ENCODE peak calls at places on chromosome 11, in ten cellular contexts. A, O, M, S, F, L, N, K, X and V are unnamed samples.

GRCh38 chr11:117734596-117734995 is 62.4 kb downstream of the DSCAML1 start:
- DNase-seq in M (no peak), L (no peak), O (no peak), S (no peak), K (no peak), A (no peak), F (no peak), N (no peak), X (no peak), V (no peak)

GRCh38 chr11:9264381-9265210 is 554 bp downstream of the DENND5A start:
- DNase-seq in F (peak), L (peak), X (no peak), M (peak), A (peak), O (peak), S (peak), K (peak), N (peak), V (peak)

GRCh38 chr11:128900468-128900867 is 9.3 kb downstream of the KCNJ5 start:
- DNase-seq in N (no peak), K (peak), L (no peak), X (no peak), O (no peak), A (no peak), S (no peak), F (no peak), M (peak), V (no peak)

GRCh38 chr11:133414503-133414902 is 117.8 kb downstream of the OPCML start:
- DNase-seq in M (no peak), K (no peak), A (no peak), S (no peak), F (no peak), N (no peak), L (no peak), O (no peak), X (no peak), V (no peak)

GRCh38 chr11:60786811-60787567 is 1.9 kb downstream of the MS4A10 start:
- DNase-seq in M (peak), A (peak), K (peak), L (peak), S (peak), O (peak), F (no peak), X (peak), N (peak), V (no peak)

GRCh38 chr11:73139476-73140198 is 2.5 kb downstream of the FCHSD2 start:
- DNase-seq in M (no peak), L (no peak), A (no peak), N (peak), F (no peak), O (peak), X (no peak), K (no peak), S (no peak), V (no peak)

GRCh38 chr11:76770642-76771445 is 12.3 kb upstream of the TSKU start:
- DNase-seq in M (no peak), A (peak), N (peak), S (peak), F (peak), O (peak), K (no peak), L (peak), X (peak), V (peak)

GRCh38 chr11:86047275-86047991 is 21.5 kb downstream of the PICALM start:
- DNase-seq in S (no peak), F (no peak), N (peak), O (no peak), M (no peak), X (no peak), L (no peak), A (no peak), K (no peak), V (peak)

GRCh38 chr11:121566279-121567168 is 113.8 kb upstream of the SORL1-AS1 start:
- DNase-seq in O (no peak), X (no peak), N (no peak), A (no peak), M (no peak), F (no peak), K (no peak), L (no peak), S (no peak), V (no peak)

GRCh38 chr11:118662401-118663271 is 16.8 kb downstream of the TREH start:
- DNase-seq in M (no peak), S (no peak), O (no peak), K (no peak), X (no peak), A (no peak), N (no peak), F (peak), L (no peak), V (no peak)

GRCh38 chr11:5280582-5281102 is 10.9 kb upstream of the HBE1 start:
- DNase-seq in K (peak), X (peak), A (peak), F (peak), O (peak), S (no peak), L (peak), N (peak), M (no peak), V (peak)

GRCh38 chr11:3753110-3753509 is 44.2 kb downstream of the NUP98 start:
- DNase-seq in S (no peak), F (no peak), L (no peak), A (no peak), K (no peak), M (no peak), N (no peak), X (no peak), O (no peak), V (no peak)

GRCh38 chr11:114160884-114161283 is 101.4 kb downstream of the ZBTB16 start:
- DNase-seq in L (no peak), M (no peak), N (peak), O (peak), S (no peak), X (no peak), K (peak), F (no peak), A (no peak), V (no peak)

GRCh38 chr11:36702330-36703054 is 104.5 kb upstream of the RAG2 start:
- DNase-seq in X (peak), N (peak), A (no peak), L (peak), F (peak), M (no peak), K (no peak), O (peak), S (no peak), V (peak)

GRCh38 chr11:35166369-35167360 is 27.7 kb downstream of the CD44 start:
- DNase-seq in O (peak), F (peak), A (no peak), N (peak), S (peak), K (peak), L (peak), M (no peak), X (no peak), V (peak)

GRCh38 chr11:74838188-74838587 is 89.5 kb downstream of the RNF169 start:
- DNase-seq in F (no peak), L (no peak), O (peak), N (no peak), S (no peak), K (no peak), X (no peak), M (no peak), A (no peak), V (no peak)

GRCh38 chr11:93073508-93074280 is 104.2 kb downstream of the MTNR1B start:
- DNase-seq in O (no peak), A (no peak), S (no peak), K (no peak), N (no peak), F (no peak), X (no peak), L (no peak), M (no peak), V (no peak)

GRCh38 chr11:18527512-18527911 is 770 bp upstream of the TSG101 start:
- DNase-seq in F (no peak), N (peak), L (peak), O (peak), A (no peak), K (no peak), S (no peak), X (no peak), M (no peak), V (peak)

GRCh38 chr11:35487532-35488078 is 37.8 kb downstream of the PAMR1 start:
- DNase-seq in F (peak), M (no peak), X (no peak), S (no peak), N (peak), L (peak), K (no peak), O (peak), A (no peak), V (no peak)

GRCh38 chr11:122248130-122248529 is 132.1 kb upstream of the BLID start:
- DNase-seq in O (no peak), N (no peak), M (no peak), K (no peak), X (no peak), A (no peak), L (no peak), S (no peak), F (no peak), V (no peak)

GRCh38 chr11:134223066-134223465 is 701 bp downstream of the NCAPD3 start:
- DNase-seq in F (no peak), K (no peak), O (no peak), L (no peak), A (no peak), N (no peak), S (no peak), M (no peak), X (no peak), V (no peak)

GRCh38 chr11:22432331-22433065 is 94.3 kb downstream of the SLC17A6 start:
- DNase-seq in M (no peak), A (peak), X (no peak), O (peak), L (peak), F (no peak), S (no peak), K (peak), N (peak), V (no peak)

GRCh38 chr11:67572747-67573419 is 10.7 kb upstream of the GSTP1 start:
- DNase-seq in L (peak), X (no peak), A (no peak), O (peak), N (peak), F (peak), M (peak), K (no peak), S (peak), V (peak)

GRCh38 chr11:118064956-118065355 is 11.9 kb upstream of the TMPRSS4 start:
- DNase-seq in S (no peak), O (no peak), A (no peak), F (no peak), M (no peak), X (no peak), L (no peak), K (no peak), N (no peak), V (no peak)

GRCh38 chr11:117584056-117584830 is 212.8 kb downstream of the DSCAML1 start:
- DNase-seq in M (no peak), K (no peak), X (no peak), N (no peak), O (peak), S (peak), L (peak), F (no peak), A (no peak), V (no peak)

GRCh38 chr11:117392001-117392690 is 64.5 kb downstream of the CEP164 start:
- DNase-seq in O (no peak), M (no peak), K (no peak), S (peak), X (no peak), N (no peak), L (no peak), F (no peak), A (no peak), V (no peak)

GRCh38 chr11:8834379-8834778 is 76.6 kb upstream of the AKIP1 start:
- DNase-seq in A (no peak), K (no peak), F (no peak), X (no peak), L (no peak), O (no peak), S (no peak), N (no peak), M (no peak), V (no peak)

GRCh38 chr11:8086001-8086479 is 5.0 kb downstream of the TUB start:
- DNase-seq in M (no peak), O (peak), L (no peak), X (no peak), F (no peak), S (no peak), K (no peak), A (no peak), N (peak), V (no peak)

GRCh38 chr11:27205269-27205668 is 157.7 kb downstream of the CCDC34 start:
- DNase-seq in X (no peak), N (no peak), S (no peak), F (no peak), A (no peak), L (no peak), K (no peak), O (no peak), M (no peak), V (no peak)

GRCh38 chr11:10076458-10077141 is 217.4 kb downstream of the SBF2 start:
- DNase-seq in O (peak), F (peak), M (no peak), K (no peak), S (peak), N (peak), L (peak), X (no peak), A (peak), V (no peak)

GRCh38 chr11:70159612-70160570 is 43.2 kb upstream of the FADD start:
- DNase-seq in S (no peak), L (no peak), N (peak), M (no peak), A (no peak), O (peak), K (peak), X (no peak), F (peak), V (peak)

GRCh38 chr11:64313491-64314145 is 3.7 kb downstream of the TRMT112 start:
- DNase-seq in N (peak), O (no peak), M (no peak), S (peak), A (peak), F (no peak), K (peak), L (no peak), X (no peak), V (no peak)

GRCh38 chr11:66002648-66003225 is 434 bp downstream of the BANF1 start:
- DNase-seq in N (peak), L (no peak), O (peak), A (peak), F (peak), X (no peak), M (peak), S (peak), K (no peak), V (no peak)

GRCh38 chr11:31779268-31779879 is 31.7 kb downstream of the PAX6 start:
- DNase-seq in S (no peak), O (peak), L (peak), N (peak), M (no peak), X (peak), A (no peak), K (no peak), F (no peak), V (peak)

GRCh38 chr11:47514825-47515647 is 37.9 kb downstream of the CELF1 start:
- DNase-seq in X (peak), K (no peak), L (peak), M (no peak), F (no peak), S (no peak), N (peak), A (no peak), O (peak), V (peak)

GRCh38 chr11:62547691-62548281 is 1.2 kb upstream of the AHNAK start:
- DNase-seq in X (no peak), K (no peak), N (no peak), L (no peak), F (peak), M (no peak), O (no peak), S (peak), A (no peak), V (no peak)
- H3K4me3 ChIP-seq in X (peak), K (peak), N (peak), L (peak), F (no peak), M (peak), O (peak), S (peak), A (peak), V (peak)

GRCh38 chr11:81705283-81705682 is 1028.4 kb downstream of the FAM181B start:
- DNase-seq in O (no peak), M (no peak), X (no peak), L (no peak), A (no peak), N (no peak), F (no peak), K (no peak), S (no peak), V (no peak)

GRCh38 chr11:81707881-81708280 is 1025.8 kb downstream of the FAM181B start:
- DNase-seq in L (no peak), O (no peak), K (no peak), M (no peak), A (no peak), F (no peak), S (no peak), N (no peak), X (no peak), V (no peak)
- TF ChIP-seq CTCF in L (peak), O (peak), K (no peak), M (no peak), A (no peak), F (peak), S (no peak), N (peak), X (no peak), V (no peak)

DNA sequence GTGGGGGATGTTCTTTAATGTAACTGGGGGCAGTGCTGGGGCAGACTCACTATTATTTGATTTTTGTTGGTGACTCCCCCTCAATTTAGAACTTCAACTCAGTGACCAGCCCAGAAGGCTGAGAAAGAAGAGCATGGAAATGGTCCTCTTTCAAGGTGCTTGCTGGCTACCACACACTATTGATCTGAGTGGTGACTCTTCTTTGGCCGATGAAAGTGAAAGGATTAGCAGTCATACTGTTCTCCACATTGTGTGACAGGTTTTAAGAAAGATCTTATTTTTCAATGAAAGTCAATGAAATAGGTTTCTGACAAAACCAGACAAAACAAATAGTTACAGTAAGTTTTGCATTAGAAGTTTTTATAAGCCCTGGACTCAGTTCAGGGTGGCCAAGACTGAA is 29.9 kb downstream of the NLRP14 start:
- DNase-seq in O (no peak), F (no peak), S (no peak), L (no peak), A (no peak), M (no peak), X (no peak), K (no peak), N (no peak), V (no peak)
- H3K4me3 ChIP-seq in O (no peak), F (no peak), S (no peak), L (no peak), A (no peak), M (no peak), X (no peak), K (no peak), N (no peak), V (no peak)

GRCh38 chr11:46273511-46274205 is 3.8 kb upstream of the CREB3L1 start:
- DNase-seq in M (no peak), L (no peak), S (no peak), O (peak), N (no peak), K (no peak), F (no peak), X (no peak), A (no peak), V (no peak)
- TF ChIP-seq CTCF in M (no peak), L (no peak), S (no peak), O (no peak), N (no peak), K (no peak), F (no peak), X (no peak), A (no peak), V (no peak)

GRCh38 chr11:44977493-44977984 is 26.9 kb upstream of the TP53I11 start:
- DNase-seq in S (no peak), F (peak), O (no peak), N (no peak), X (no peak), M (no peak), K (no peak), A (no peak), L (no peak), V (no peak)
- H3K4me3 ChIP-seq in S (no peak), F (no peak), O (no peak), N (no peak), X (no peak), M (no peak), K (no peak), A (no peak), L (no peak), V (no peak)

GRCh38 chr11:103619480-103619879 is 417.0 kb upstream of the DDI1 start:
- DNase-seq in F (no peak), O (no peak), N (no peak), K (no peak), M (no peak), X (no peak), S (no peak), L (no peak), A (no peak), V (no peak)
- TF ChIP-seq CTCF in F (peak), O (no peak), N (peak), K (no peak), M (no peak), X (peak), S (no peak), L (peak), A (no peak), V (peak)

GRCh38 chr11:123593570-123593969 is 60.9 kb downstream of the SCN3B start:
- DNase-seq in S (no peak), L (no peak), K (no peak), X (no peak), F (no peak), N (no peak), M (no peak), A (no peak), O (no peak), V (no peak)

GRCh38 chr11:123597859-123598258 is 56.6 kb downstream of the SCN3B start:
- DNase-seq in S (no peak), M (no peak), K (no peak), X (no peak), L (no peak), O (no peak), F (no peak), N (no peak), A (no peak), V (no peak)

GRCh38 chr11:123590296-123590912 is 64.0 kb downstream of the SCN3B start:
- DNase-seq in A (no peak), S (no peak), X (no peak), M (no peak), F (peak), N (peak), K (peak), L (peak), O (peak), V (peak)

GRCh38 chr11:123594921-123595320 is 59.5 kb downstream of the SCN3B start:
- DNase-seq in M (no peak), L (no peak), S (no peak), O (no peak), N (no peak), A (no peak), K (no peak), F (no peak), X (no peak), V (no peak)

DNA sequence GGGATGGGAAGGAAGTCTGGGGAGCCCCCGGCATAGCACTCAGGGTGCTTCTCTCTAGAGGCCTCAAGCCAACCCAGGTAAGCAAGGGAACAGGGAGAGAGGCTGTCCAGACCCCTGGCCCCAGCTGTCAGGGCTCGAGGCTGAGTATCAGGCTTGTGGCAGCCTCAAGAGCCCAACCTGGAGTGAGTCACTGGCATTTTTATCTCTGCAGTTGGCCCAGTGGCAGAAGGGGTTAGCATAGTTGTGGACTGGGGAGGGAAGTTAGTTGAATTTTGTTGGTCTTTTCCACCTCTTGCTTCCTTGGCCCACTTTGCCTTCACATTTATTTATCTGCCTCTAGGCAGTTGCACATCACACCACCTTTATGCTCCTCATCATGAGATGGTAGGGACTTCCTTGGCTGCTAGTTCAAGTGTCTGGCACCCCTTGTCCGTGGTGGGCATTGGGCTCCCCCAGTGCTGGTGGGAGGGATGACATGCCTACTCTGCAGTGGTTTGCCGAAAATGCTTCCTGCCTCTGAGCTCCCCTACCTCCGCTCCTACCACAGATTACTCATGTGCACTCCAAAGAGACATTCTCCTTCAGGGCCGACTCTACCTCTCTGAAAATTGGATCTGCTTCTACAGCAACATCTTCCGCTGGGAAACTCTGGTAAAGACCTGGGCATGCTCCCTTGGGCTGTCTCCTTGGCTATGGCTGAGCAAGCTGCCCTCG is 60.1 kb downstream of the SCN3B start:
- DNase-seq in M (no peak), L (no peak), X (no peak), O (no peak), S (no peak), F (no peak), K (no peak), A (no peak), N (no peak), V (no peak)
- H3K4me3 ChIP-seq in M (no peak), L (no peak), X (no peak), O (no peak), S (no peak), F (no peak), K (no peak), A (no peak), N (no peak), V (no peak)

GRCh38 chr11:1505480-1505879 is 18.9 kb upstream of the MOB2 start:
- DNase-seq in O (no peak), K (peak), X (no peak), L (no peak), S (no peak), F (no peak), A (no peak), M (peak), N (no peak), V (no peak)
- TF ChIP-seq CTCF in O (no peak), K (no peak), X (no peak), L (peak), S (no peak), F (no peak), A (no peak), M (no peak), N (no peak), V (no peak)